ENCODE peak calls at places on chromosomes 13 and 19, in seven cellular contexts. T, L, P, K, N, R and W are unnamed samples.

GRCh38 chr19:43555185-43555770 is 20.0 kb downstream of the XRCC1 start:
- DNase-seq in N (peak), K (peak), R (peak), L (no peak), P (peak), T (peak), W (peak)

GRCh38 chr19:3671680-3672574 is 28.3 kb downstream of the PIP5K1C start:
- DNase-seq in T (peak), K (peak), L (no peak), P (no peak), R (peak), N (no peak), W (no peak)

GRCh38 chr13:112806761-112807652 is 117.2 kb downstream of the ATP11A start:
- DNase-seq in L (no peak), T (peak), K (no peak), R (no peak), N (no peak), P (no peak), W (no peak)

GRCh38 chr19:5141926-5142724 is 173.2 kb downstream of the KDM4B start:
- DNase-seq in L (no peak), P (no peak), R (no peak), N (no peak), K (no peak), T (no peak), W (peak)

GRCh38 chr13:96581741-96582140 is 412.5 kb downstream of the OXGR1 start:
- DNase-seq in L (no peak), K (no peak), P (no peak), T (no peak), N (no peak), R (peak), W (no peak)

GRCh38 chr19:34135033-34135370 is 37.3 kb upstream of the LSM14A start:
- DNase-seq in N (no peak), R (no peak), L (no peak), K (no peak), T (no peak), P (no peak), W (no peak)

GRCh38 chr13:64675256-64675892 is 2554.8 kb downstream of the PCDH9 start:
- DNase-seq in R (peak), L (peak), P (no peak), N (peak), T (peak), K (peak), W (no peak)

GRCh38 chr13:79044415-79044814 is 361.6 kb downstream of the RBM26 start:
- DNase-seq in T (no peak), L (no peak), K (no peak), R (no peak), N (no peak), P (no peak), W (no peak)

GRCh38 chr19:17303940-17304267 is 679 bp upstream of the ABHD8 start:
- DNase-seq in T (no peak), P (no peak), K (no peak), L (no peak), N (peak), R (no peak), W (no peak)

GRCh38 chr19:48644355-48644754 is 1.6 kb downstream of the CA11 start:
- DNase-seq in L (no peak), R (no peak), K (no peak), P (no peak), T (no peak), N (no peak), W (no peak)
- H3K4me3 ChIP-seq in L (no peak), R (no peak), K (no peak), P (no peak), T (no peak), N (no peak), W (no peak)

GRCh38 chr19:33005440-33005839 is 33.4 kb downstream of the FAAP24 start:
- DNase-seq in P (no peak), R (no peak), K (no peak), N (no peak), L (no peak), T (no peak), W (no peak)
- H3K4me3 ChIP-seq in P (no peak), R (no peak), K (no peak), N (no peak), L (no peak), T (no peak), W (no peak)

GRCh38 chr13:75364131-75364713 is 117.7 kb downstream of the TBC1D4 start:
- DNase-seq in T (no peak), R (no peak), N (no peak), K (no peak), L (no peak), P (no peak), W (no peak)

GRCh38 chr13:75368167-75368566 is 113.8 kb downstream of the TBC1D4 start:
- DNase-seq in N (peak), R (peak), L (peak), K (peak), T (peak), P (no peak), W (no peak)

GRCh38 chr13:75365724-75366173 is 116.2 kb downstream of the TBC1D4 start:
- DNase-seq in R (peak), P (no peak), K (peak), N (peak), L (peak), T (peak), W (no peak)

GRCh38 chr13:75363371-75363770 is 118.6 kb downstream of the TBC1D4 start:
- DNase-seq in L (no peak), N (no peak), R (no peak), K (no peak), T (no peak), P (no peak), W (no peak)

DNA sequence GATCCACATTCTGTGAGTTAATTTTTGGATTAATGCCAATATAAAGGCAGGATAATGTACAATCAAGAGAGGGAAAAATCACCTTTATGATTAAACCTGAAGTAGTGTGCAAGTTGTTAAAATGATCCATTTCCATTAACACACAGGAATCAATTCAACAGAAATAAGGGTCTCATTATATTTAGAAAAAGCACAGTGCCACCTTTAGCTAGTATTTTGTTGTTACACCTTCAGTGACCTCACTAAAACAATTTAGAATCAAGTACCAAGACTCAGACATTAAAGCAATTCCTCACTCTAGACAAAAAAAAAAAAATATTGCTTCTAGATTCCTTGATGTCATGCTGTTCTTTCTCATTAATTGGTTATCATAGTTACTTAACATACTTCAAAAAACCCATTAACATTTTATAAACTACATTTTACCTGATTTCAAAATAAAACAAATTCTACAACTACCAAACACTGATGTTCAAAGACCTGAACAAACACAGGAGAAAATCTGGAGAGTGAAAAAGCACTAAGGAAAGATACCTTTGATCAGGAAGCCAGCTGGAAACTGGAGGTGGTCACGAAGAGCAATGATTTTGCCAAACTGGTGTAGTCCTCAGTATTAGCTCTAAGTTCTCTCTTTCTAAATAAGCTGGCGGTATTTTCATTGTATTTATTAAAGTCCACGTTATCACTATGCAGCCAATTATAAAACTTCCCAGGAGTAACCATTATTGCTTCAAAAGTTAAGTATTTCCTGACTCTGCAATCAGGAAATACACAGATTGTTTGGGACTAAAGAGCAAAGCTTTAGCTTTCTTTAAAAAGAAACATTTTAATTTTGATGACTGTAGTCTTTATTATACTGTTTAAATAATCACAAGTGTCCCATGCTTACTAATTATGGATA is 115.3 kb downstream of the TBC1D4 start:
- DNase-seq in T (no peak), R (no peak), N (no peak), P (no peak), K (no peak), L (no peak), W (no peak)
- H3K4me3 ChIP-seq in T (peak), R (no peak), N (no peak), P (no peak), K (peak), L (no peak), W (no peak)

GRCh38 chr19:11418166-11418517 is 972 bp downstream of the RGL3 start:
- DNase-seq in L (no peak), R (no peak), T (no peak), N (no peak), K (no peak), P (peak), W (no peak)
- H3K4me3 ChIP-seq in L (no peak), R (no peak), T (no peak), N (no peak), K (no peak), P (peak), W (peak)

GRCh38 chr19:49130325-49130724 is 11.0 kb downstream of the PPFIA3 start:
- DNase-seq in R (no peak), L (no peak), K (no peak), T (no peak), N (no peak), P (no peak), W (no peak)

GRCh38 chr19:49128545-49129237 is 9.3 kb downstream of the PPFIA3 start:
- DNase-seq in T (no peak), L (no peak), P (no peak), K (no peak), R (no peak), N (no peak), W (no peak)

GRCh38 chr19:49127674-49128544 is 8.6 kb downstream of the PPFIA3 start:
- DNase-seq in P (peak), T (peak), N (peak), L (peak), K (peak), R (peak), W (peak)

GRCh38 chr19:49126575-49126974 is 7.2 kb downstream of the PPFIA3 start:
- DNase-seq in L (no peak), N (no peak), R (no peak), P (no peak), T (no peak), K (no peak), W (no peak)

GRCh38 chr19:49129238-49129583 is 9.9 kb downstream of the PPFIA3 start:
- DNase-seq in T (no peak), N (no peak), R (no peak), P (peak), L (no peak), K (no peak), W (no peak)
- H3K4me3 ChIP-seq in T (no peak), N (no peak), R (no peak), P (peak), L (no peak), K (no peak), W (no peak)